ENCODE peak calls at places on chromosomes 12 and 14, in five cellular contexts. Y is right lobe of liver; F is breast epithelium; H is esophagus muscularis mucosa; L is CD8-positive, alpha-beta T cell. Z is an unnamed sample.

GRCh38 chr14:73785834-73786631 is 65.6 kb upstream of the PTGR2 start:
- DNase-seq in Y (peak), H (peak), L (peak), F (peak), Z (peak)

GRCh38 chr14:74438351-74438915 is 12.4 kb upstream of the SYNDIG1L start:
- DNase-seq in L (no peak), Y (no peak), H (no peak), F (no peak), Z (no peak)

GRCh38 chr14:30998100-30998706 is 27.2 kb upstream of the AP4S1 start:
- DNase-seq in H (no peak), F (no peak), Y (no peak), L (no peak), Z (no peak)

GRCh38 chr12:34352098-34352497 is 329.8 kb downstream of the ALG10 start:
- DNase-seq in H (no peak), F (no peak), Y (no peak), L (no peak), Z (no peak)

GRCh38 chr12:41230756-41231155 is 42.6 kb downstream of the PDZRN4 start:
- DNase-seq in H (no peak), Y (no peak), L (no peak), F (no peak), Z (no peak)

GRCh38 chr14:101489092-101489760 is 72.1 kb upstream of the DIO3 start:
- DNase-seq in F (peak), H (no peak), L (no peak), Y (no peak), Z (no peak)

GRCh38 chr14:60349663-60350365 is 100.8 kb downstream of the PPM1A start:
- DNase-seq in L (no peak), F (no peak), Y (no peak), H (no peak), Z (peak)

GRCh38 chr12:12717586-12718381 is 616 bp downstream of the CDKN1B start:
- DNase-seq in H (peak), L (no peak), F (no peak), Y (peak), Z (peak)

GRCh38 chr12:121673013-121673441 is 3.6 kb upstream of the MORN3 start:
- DNase-seq in F (peak), Y (peak), H (no peak), L (peak), Z (no peak)

GRCh38 chr14:60163741-60164140 is 1.5 kb downstream of the DHRS7 start:
- DNase-seq in F (no peak), Y (no peak), L (no peak), H (no peak), Z (no peak)

GRCh38 chr14:57865066-57865449 is 834 bp downstream of the SLC35F4 start:
- DNase-seq in L (no peak), H (no peak), Y (no peak), F (no peak), Z (no peak)

GRCh38 chr14:42241101-42241500 is 634.4 kb downstream of the LRFN5 start:
- DNase-seq in F (no peak), L (no peak), H (no peak), Y (no peak), Z (no peak)

GRCh38 chr12:131137836-131138637 is 184.3 kb downstream of the ADGRD1 start:
- DNase-seq in Y (no peak), F (no peak), H (no peak), L (no peak), Z (no peak)

GRCh38 chr12:90091809-90092208 is 383.2 kb upstream of the ATP2B1 start:
- DNase-seq in F (no peak), L (no peak), Y (no peak), H (no peak), Z (no peak)

GRCh38 chr12:42946776-42947435 is 357.4 kb upstream of the PRICKLE1 start:
- DNase-seq in H (no peak), F (no peak), Y (no peak), L (no peak), Z (no peak)

GRCh38 chr12:57590892-57591566 is at the start of gene PIP4K2C:
- DNase-seq in L (peak), Y (peak), F (peak), H (no peak), Z (peak)

GRCh38 chr12:19771858-19772257 is 332.6 kb downstream of the AEBP2 start:
- DNase-seq in Y (no peak), F (no peak), H (no peak), L (no peak), Z (peak)

GRCh38 chr12:124240493-124240892 is 54.4 kb upstream of the RFLNA start:
- DNase-seq in H (no peak), Y (no peak), L (no peak), F (no peak), Z (no peak)

GRCh38 chr14:103725001-103725682 is 9.5 kb downstream of the ZFYVE21 start:
- DNase-seq in L (peak), Y (no peak), F (no peak), H (no peak), Z (no peak)

GRCh38 chr14:99132821-99133562 is 139.0 kb downstream of the BCL11B start:
- DNase-seq in L (no peak), Y (no peak), F (no peak), H (peak), Z (no peak)

GRCh38 chr14:20803221-20803620 is 577 bp upstream of the RNASE1 start:
- DNase-seq in Y (no peak), L (no peak), F (no peak), H (no peak), Z (no peak)
- H3K4me3 ChIP-seq in Y (no peak), L (no peak), F (no peak), H (peak), Z (no peak)

GRCh38 chr12:32107376-32108267 is 975 bp downstream of the BICD1 start:
- DNase-seq in H (no peak), Y (no peak), F (no peak), L (peak), Z (peak)

GRCh38 chr12:32106153-32106516 is 512 bp upstream of the BICD1 start:
- DNase-seq in Y (no peak), H (no peak), L (no peak), F (no peak), Z (no peak)

GRCh38 chr12:32108829-32109228 is 2.2 kb downstream of the BICD1 start:
- DNase-seq in Y (no peak), F (no peak), L (no peak), H (no peak), Z (no peak)

GRCh38 chr12:32104572-32105355 is 1.9 kb upstream of the BICD1 start:
- DNase-seq in L (no peak), H (no peak), F (no peak), Y (no peak), Z (no peak)

GRCh38 chr12:32106517-32107366 is at the start of gene BICD1:
- DNase-seq in F (peak), L (peak), H (peak), Y (peak), Z (peak)
- TF ChIP-seq CTCF in F (peak), L (peak), H (peak), Y (peak), Z (peak)

DNA sequence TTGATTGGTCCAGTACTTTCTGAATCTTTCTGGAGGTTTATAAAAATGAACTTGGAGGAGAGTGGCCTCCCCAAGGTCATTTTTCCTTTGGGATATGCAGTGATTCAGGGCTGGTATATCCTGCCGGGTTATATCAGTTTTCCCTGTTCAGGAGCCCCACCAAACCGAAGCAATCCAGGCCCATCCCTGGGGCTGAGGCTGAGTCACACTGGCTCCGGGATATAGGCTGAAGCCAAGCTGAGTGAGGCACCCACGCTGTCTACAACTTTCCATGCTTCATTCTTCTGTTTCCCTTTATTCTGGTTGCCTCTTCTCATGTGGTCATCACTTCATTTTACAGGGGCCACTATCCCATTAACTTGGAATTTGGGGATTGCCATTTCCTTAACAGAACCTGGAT is 3.4 kb downstream of the SSPN start:
- DNase-seq in H (no peak), F (no peak), L (no peak), Y (no peak), Z (peak)
- H3K4me3 ChIP-seq in H (no peak), F (no peak), L (no peak), Y (no peak), Z (no peak)

GRCh38 chr12:105775351-105775750 is 363.4 kb downstream of the NUAK1 start:
- DNase-seq in Y (no peak), H (no peak), F (no peak), L (no peak), Z (peak)
- TF ChIP-seq CTCF in Y (no peak), H (no peak), F (no peak), L (no peak), Z (no peak)

DNA sequence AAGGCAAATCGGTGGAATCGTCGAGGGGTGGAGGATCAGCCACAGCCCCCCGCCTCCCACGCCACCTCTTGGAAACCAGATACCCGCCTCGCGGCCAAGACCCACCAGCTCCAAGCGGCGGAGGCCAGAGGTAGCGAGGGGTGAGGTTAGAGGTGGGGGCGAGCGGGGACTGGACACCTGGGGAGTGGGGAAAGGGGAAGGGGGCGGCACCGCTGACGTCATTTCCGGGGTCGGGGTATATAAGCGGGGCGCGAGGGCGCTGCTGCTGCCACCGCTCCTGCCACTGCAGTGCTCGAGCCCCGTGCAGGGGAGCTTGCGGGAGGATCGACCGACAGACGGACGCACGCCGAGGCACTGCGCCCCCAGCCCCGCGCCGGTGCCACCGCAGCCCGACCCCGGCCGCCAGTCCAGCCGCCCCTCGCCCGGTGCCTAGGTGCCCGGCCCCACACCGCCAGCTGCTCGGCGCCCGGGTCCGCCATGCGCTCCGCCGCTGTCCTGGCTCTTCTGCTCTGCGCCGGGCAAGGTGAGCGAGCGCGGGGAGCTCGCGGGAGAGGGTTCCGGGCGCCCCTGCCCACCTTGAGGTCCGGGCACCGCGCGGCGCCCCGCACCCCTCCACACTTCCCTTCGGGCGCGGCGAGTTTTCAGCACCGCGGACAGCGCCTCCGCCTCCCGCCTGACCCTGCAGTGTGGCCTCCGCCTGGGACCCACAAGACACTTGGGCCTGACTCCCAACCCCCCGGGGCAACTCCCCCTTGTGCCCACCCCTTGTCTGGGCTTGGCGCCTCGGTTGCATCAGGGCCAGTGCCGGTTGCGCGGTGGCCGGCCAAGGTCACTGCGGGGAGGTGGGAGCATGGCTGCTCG is at the start of gene CHGA:
- DNase-seq in L (peak), F (peak), H (no peak), Y (no peak), Z (peak)
- H3K4me3 ChIP-seq in L (no peak), F (no peak), H (no peak), Y (no peak), Z (no peak)

GRCh38 chr12:81461163-81461562 is 298.0 kb downstream of the PPFIA2 start:
- DNase-seq in H (no peak), Y (no peak), F (no peak), L (no peak), Z (no peak)
- TF ChIP-seq CTCF in H (no peak), Y (no peak), F (no peak), L (no peak), Z (peak)

DNA sequence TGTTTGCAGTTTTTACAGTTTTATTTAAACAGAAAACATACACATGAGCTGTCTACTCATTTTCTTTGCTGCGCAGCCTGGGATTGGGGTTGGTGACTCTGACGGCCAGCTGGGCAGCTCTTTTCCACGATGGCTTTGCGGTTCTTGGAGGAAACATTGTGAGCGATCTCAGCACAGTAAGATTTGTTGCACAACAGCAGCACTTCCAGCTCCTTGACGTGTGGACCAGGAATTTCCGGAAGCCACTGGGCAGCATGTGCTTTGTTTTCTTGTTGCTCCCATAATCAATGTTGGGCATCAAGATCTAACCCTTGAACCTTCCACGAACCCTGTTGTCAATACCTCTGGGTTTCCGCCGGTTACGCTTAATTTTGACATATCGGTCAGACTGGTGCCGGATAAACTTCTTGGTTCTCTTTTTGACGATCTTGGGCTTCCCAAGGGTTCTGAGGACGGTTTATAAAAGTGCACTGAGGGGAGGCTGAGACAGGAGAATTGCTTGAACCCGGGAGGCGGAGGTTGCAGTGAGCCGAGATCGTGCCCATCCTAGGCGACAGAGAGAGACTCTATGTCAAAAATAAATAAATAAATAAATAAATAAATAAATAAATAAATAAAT is 21.8 kb downstream of the FKBP11 start:
- DNase-seq in Y (no peak), F (no peak), H (no peak), L (no peak), Z (no peak)
- H3K4me3 ChIP-seq in Y (peak), F (peak), H (no peak), L (no peak), Z (no peak)

GRCh38 chr12:104825408-104825807 is 132.7 kb downstream of the SLC41A2 start:
- DNase-seq in Y (no peak), L (no peak), H (no peak), F (no peak), Z (no peak)
- TF ChIP-seq CTCF in Y (no peak), L (no peak), H (no peak), F (no peak), Z (peak)

GRCh38 chr12:51049525-51049924 is 1.4 kb downstream of the LETMD1 start:
- DNase-seq in L (no peak), F (no peak), Y (no peak), H (no peak), Z (no peak)
- H3K4me3 ChIP-seq in L (no peak), F (peak), Y (peak), H (no peak), Z (no peak)

GRCh38 chr12:91993287-91994028 is 152.2 kb downstream of the BTG1 start:
- DNase-seq in F (no peak), Y (no peak), L (no peak), H (no peak), Z (no peak)

GRCh38 chr12:91989143-91989542 is 156.5 kb downstream of the BTG1 start:
- DNase-seq in Y (no peak), L (no peak), H (no peak), F (no peak), Z (no peak)

GRCh38 chr12:91994208-91994797 is 151.3 kb downstream of the BTG1 start:
- DNase-seq in F (no peak), L (no peak), Y (no peak), H (no peak), Z (no peak)

GRCh38 chr12:91990525-91990924 is 155.1 kb downstream of the BTG1 start:
- DNase-seq in H (no peak), Y (no peak), L (no peak), F (no peak), Z (peak)

GRCh38 chr12:91991397-91992187 is 154.1 kb downstream of the BTG1 start:
- DNase-seq in Y (no peak), L (no peak), H (no peak), F (no peak), Z (peak)
- TF ChIP-seq CTCF in Y (no peak), L (peak), H (no peak), F (no peak), Z (no peak)

Z was measured in astrocyte of the spinal cord.